ENCODE peak calls at places on chromosomes 1 and 21, in four cellular contexts. T is H1, Q is HepG2, D is K562. S is an unnamed sample.

GRCh38 chr1:16266411-16267118 is 29.6 kb upstream of the CPLANE2 start:
- DNase-seq in D (peak; percentile 85), T (no peak), Q (no peak), S (no peak)

GRCh38 chr1:163046071-163046470 is 23.1 kb upstream of the RGS4 start:
- DNase-seq in D (no peak), T (no peak), Q (no peak), S (no peak)

GRCh38 chr1:44261475-44261853 is 48.2 kb downstream of the DMAP1 start:
- DNase-seq in T (no peak), D (no peak), Q (no peak), S (no peak)

GRCh38 chr1:22131875-22132486 is 10.9 kb downstream of the WNT4 start:
- DNase-seq in T (peak; percentile 43), Q (peak; percentile 30), D (peak; percentile 85), S (peak; percentile 43)

GRCh38 chr1:23930861-23931471 is 17.8 kb upstream of the CNR2 start:
- DNase-seq in Q (no peak), T (no peak), D (no peak), S (no peak)

GRCh38 chr1:21206117-21206516 is 29.4 kb upstream of the EIF4G3 start:
- DNase-seq in D (no peak), Q (no peak), T (no peak), S (no peak)

GRCh38 chr1:217857061-217857460 is 225.9 kb downstream of the SPATA17 start:
- DNase-seq in D (no peak), Q (no peak), T (no peak), S (no peak)

GRCh38 chr1:200226268-200226968 is 183.4 kb downstream of the ZNF281 start:
- DNase-seq in D (peak; percentile 60), T (peak; percentile 33), Q (no peak), S (no peak)

GRCh38 chr1:27330786-27331185 is 8.8 kb downstream of the TMEM222 start:
- DNase-seq in T (no peak), D (no peak), Q (no peak), S (no peak)

GRCh38 chr1:17207966-17208418 is 3.1 kb downstream of the PADI1 start:
- DNase-seq in D (peak; percentile 47), Q (no peak), T (peak; percentile 17), S (peak; percentile 70)

GRCh38 chr1:110434946-110435345 is 16.0 kb upstream of the PROK1 start:
- DNase-seq in Q (no peak), D (no peak), T (no peak), S (no peak)

GRCh38 chr1:226268421-226269124 is 40.4 kb downstream of the LIN9 start:
- DNase-seq in Q (no peak), D (no peak), T (no peak), S (peak; percentile 7)

GRCh38 chr1:40939320-40940059 is 40.0 kb upstream of the CTPS1 start:
- DNase-seq in Q (peak; percentile 95), T (no peak), D (peak; percentile 65), S (no peak)

GRCh38 chr1:159889202-159889601 is 10.8 kb downstream of the CFAP45 start:
- DNase-seq in D (no peak), Q (no peak), T (no peak), S (no peak)

GRCh38 chr1:162689745-162690671 is 57.7 kb downstream of the DDR2 start:
- DNase-seq in Q (no peak), T (no peak), D (no peak), S (no peak)

GRCh38 chr1:199878818-199879217 is 148.7 kb upstream of the NR5A2 start:
- DNase-seq in D (no peak), Q (no peak), T (no peak), S (no peak)

GRCh38 chr1:115829023-115829674 is 11.8 kb downstream of the NHLH2 start:
- DNase-seq in Q (peak; percentile 28), T (no peak), D (peak; percentile 25), S (peak; percentile 22)

GRCh38 chr1:239539856-239540255 is 153.5 kb downstream of the CHRM3 start:
- DNase-seq in T (no peak), Q (no peak), D (no peak), S (no peak)

GRCh38 chr21:41765393-41765950 is 1.4 kb downstream of the RIPK4 start:
- DNase-seq in T (no peak), D (no peak), Q (no peak), S (no peak)

GRCh38 chr1:85278853-85279314 is 2.5 kb upstream of the BCL10 start:
- DNase-seq in Q (no peak), T (no peak), D (peak; percentile 79), S (peak; percentile 87)

GRCh38 chr21:41402231-41402630 is 23.8 kb upstream of the MX1 start:
- DNase-seq in Q (no peak), D (no peak), T (no peak), S (no peak)

GRCh38 chr1:219900201-219900600 is 28.2 kb downstream of the SLC30A10 start:
- DNase-seq in T (no peak), D (no peak), Q (no peak), S (no peak)

GRCh38 chr1:208239518-208240381 is 4.4 kb downstream of the PLXNA2 start:
- DNase-seq in D (no peak), T (no peak), Q (peak; percentile 54), S (no peak)

GRCh38 chr21:46554431-46555224 is 50.3 kb downstream of the S100B start:
- DNase-seq in Q (no peak), D (no peak), T (no peak), S (no peak)

GRCh38 chr1:218027152-218027551 is 257.9 kb upstream of the RRP15 start:
- DNase-seq in T (no peak), Q (no peak), D (no peak), S (no peak)

GRCh38 chr1:21815724-21816311 is 3.8 kb downstream of the LDLRAD2 start:
- DNase-seq in Q (no peak), D (no peak), T (no peak), S (no peak)

GRCh38 chr1:154407866-154408777 is 3.0 kb downstream of the IL6R start:
- DNase-seq in D (no peak), T (no peak), Q (peak; percentile 74), S (no peak)

GRCh38 chr1:21254335-21254951 is 35.8 kb downstream of the ECE1 start:
- DNase-seq in D (no peak), Q (no peak), T (no peak), S (no peak)

GRCh38 chr1:75969550-75969949 is 37.3 kb upstream of the ASB17 start:
- DNase-seq in Q (no peak), D (no peak), T (no peak), S (no peak)

GRCh38 chr1:242240061-242240460 is 241.2 kb upstream of the MAP1LC3C start:
- DNase-seq in D (no peak), Q (no peak), T (no peak), S (peak; percentile 63)

GRCh38 chr1:93304716-93305138 is 41.0 kb upstream of the DR1 start:
- DNase-seq in D (peak; percentile 53), Q (peak; percentile 65), T (no peak), S (peak; percentile 58)

GRCh38 chr1:59279651-59280050 is 17.2 kb upstream of the FGGY start:
- DNase-seq in Q (no peak), T (no peak), D (no peak), S (no peak)

GRCh38 chr1:67833595-67833926 is 294 bp upstream of the GNG12 start:
- DNase-seq in T (no peak), Q (no peak), D (no peak), S (no peak)

DNA sequence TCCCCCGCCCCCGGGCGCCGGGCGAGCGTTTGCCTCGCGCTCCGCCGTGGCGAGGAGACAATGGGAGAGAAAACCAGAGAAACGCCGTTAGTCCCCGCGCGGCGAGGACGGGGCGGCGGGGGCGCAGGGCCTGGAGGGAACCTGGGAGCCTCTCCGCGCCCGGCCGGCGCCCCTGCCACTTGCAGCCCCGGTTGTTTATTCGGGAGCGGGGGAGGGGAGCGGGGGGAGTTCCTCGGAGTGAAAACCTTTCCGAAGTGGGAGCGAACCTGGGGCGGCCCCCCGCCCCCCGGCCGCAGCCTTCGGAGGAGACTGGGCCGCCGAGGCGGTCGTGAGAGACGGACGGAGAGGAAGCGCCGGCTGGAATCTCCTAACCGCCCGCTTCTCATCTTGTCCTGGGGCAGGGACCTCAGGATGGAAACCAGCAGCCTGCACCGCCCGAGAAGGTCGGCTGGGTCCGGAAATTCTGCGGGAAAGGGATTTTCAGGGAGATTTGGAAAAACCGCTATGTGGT is 850 bp downstream of the PLEKHO1 start:
- DNase-seq in Q (no peak), T (no peak), D (peak; percentile 35), S (no peak)
- TF ChIP-seq RNF2 in Q (no peak), T (no peak), D (no peak), S (no peak)

GRCh38 chr1:177252877-177253276 is 82.1 kb downstream of the BRINP2 start:
- DNase-seq in D (no peak), Q (no peak), T (no peak), S (no peak)

GRCh38 chr1:177257128-177257527 is 86.4 kb downstream of the BRINP2 start:
- DNase-seq in D (no peak), Q (no peak), T (no peak), S (no peak)

GRCh38 chr1:177257596-177257995 is 86.8 kb downstream of the BRINP2 start:
- DNase-seq in D (no peak), Q (no peak), T (no peak), S (no peak)

GRCh38 chr1:177255411-177255810 is 84.7 kb downstream of the BRINP2 start:
- DNase-seq in T (no peak), Q (peak; percentile 23), D (no peak), S (peak; percentile 35)

DNA sequence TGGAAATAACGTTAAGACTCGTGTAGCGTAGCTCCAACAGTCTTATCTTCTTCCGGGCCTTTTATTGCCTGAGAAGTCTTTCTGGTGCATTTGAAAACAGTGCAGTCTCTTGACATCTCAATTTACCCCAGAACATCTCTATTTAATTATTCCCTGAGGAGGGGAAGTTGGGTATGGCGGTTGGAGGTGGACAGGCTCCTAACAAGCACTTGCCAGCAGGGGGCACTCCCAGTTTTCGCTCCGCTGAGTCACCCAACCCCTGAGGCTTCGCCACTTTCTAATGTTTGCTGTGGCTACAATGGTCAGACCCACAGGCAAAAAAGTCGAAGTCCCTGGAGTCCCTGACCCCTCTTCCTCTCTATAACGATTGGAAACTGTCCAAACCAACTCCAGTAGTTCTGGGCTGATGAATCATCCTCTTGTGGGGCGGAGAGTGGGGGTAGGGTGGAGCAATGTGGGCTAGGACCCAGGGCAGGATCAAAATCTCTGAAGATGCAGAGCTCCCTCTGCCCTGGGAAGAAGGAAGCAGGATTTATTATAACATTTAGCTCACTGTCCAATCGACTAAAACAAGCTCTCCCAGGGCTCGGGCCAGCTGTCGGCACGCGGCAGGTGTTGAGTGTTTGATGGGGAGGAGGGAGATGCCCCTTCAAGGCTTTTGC is 85.5 kb downstream of the BRINP2 start:
- DNase-seq in Q (peak; percentile 44), T (peak; percentile 49), D (peak; percentile 13), S (peak; percentile 72)
- TF ChIP-seq RNF2 in Q (no peak), T (no peak), D (no peak), S (no peak)

GRCh38 chr1:215830221-215830620 is 263.1 kb downstream of the KCTD3 start:
- DNase-seq in T (no peak), D (no peak), Q (no peak), S (no peak)

GRCh38 chr1:215819114-215819513 is 252.0 kb downstream of the KCTD3 start:
- DNase-seq in T (no peak), Q (no peak), D (no peak), S (no peak)

GRCh38 chr1:215824245-215824644 is 257.1 kb downstream of the KCTD3 start:
- DNase-seq in D (no peak), Q (no peak), T (peak; percentile 9), S (no peak)
- TF ChIP-seq RNF2 in D (no peak), Q (no peak), T (no peak), S (no peak)

DNA sequence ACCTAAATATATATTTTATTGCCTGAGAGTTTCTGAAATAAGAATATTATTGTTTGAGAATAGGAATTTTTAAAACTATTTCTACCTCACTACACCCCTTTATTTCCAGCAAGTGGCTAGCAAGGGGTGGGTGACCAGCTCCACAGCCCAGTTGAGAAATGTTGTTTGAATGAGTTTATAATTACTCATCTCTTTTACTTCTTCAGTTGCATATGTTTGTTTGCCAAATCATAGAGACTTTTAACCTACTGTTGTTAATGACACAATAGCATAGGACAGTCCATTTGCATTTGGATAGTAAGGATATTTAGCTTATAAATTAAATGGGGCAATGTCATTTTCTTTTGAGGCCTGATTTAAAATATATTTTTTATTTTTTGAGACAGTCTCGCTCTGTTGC is 127.8 kb downstream of the NRDC start:
- DNase-seq in D (no peak), Q (no peak), T (no peak), S (no peak)
- TF ChIP-seq RNF2 in D (no peak), Q (no peak), T (no peak), S (no peak)

S was measured in A549.